ENCODE peak calls at places on chromosomes 2 and 18, in six cellular contexts. D is HCEC 1CT, E is anterior cingulate cortex, W is HFFc6, Z is iPS-NIHi11, L is NCI-H146. S is an unnamed sample.

GRCh38 chr18:36655074-36655473 is 173.7 kb downstream of the TPGS2 start:
- DNase-seq in Z (no peak), W (no peak), L (no peak), D (no peak), E (no peak), S (no peak)

GRCh38 chr2:68282814-68283812 is 30.8 kb upstream of the PPP3R1 start:
- DNase-seq in E (no peak), Z (peak; percentile 54), W (peak; percentile 25), L (peak; percentile 53), D (peak; percentile 51), S (no peak)

GRCh38 chr18:78619854-78620253 is 359.8 kb upstream of the SALL3 start:
- DNase-seq in W (no peak), Z (no peak), L (no peak), E (no peak), D (no peak), S (no peak)

GRCh38 chr2:105999590-105999989 is 194.5 kb downstream of the UXS1 start:
- DNase-seq in Z (no peak), L (no peak), D (no peak), W (no peak), E (no peak), S (no peak)

GRCh38 chr2:63425606-63426005 is 162.7 kb downstream of the WDPCP start:
- DNase-seq in E (no peak), L (no peak), D (no peak), W (no peak), Z (no peak), S (no peak)

GRCh38 chr2:110854355-110855081 is 122.1 kb downstream of the ACOXL start:
- DNase-seq in L (peak; percentile 44), E (no peak), Z (peak; percentile 46), D (no peak), W (no peak), S (no peak)

GRCh38 chr2:205766765-205767359 is 84.6 kb downstream of the NRP2 start:
- DNase-seq in W (peak; percentile 38), L (peak; percentile 46), Z (peak; percentile 63), D (peak; percentile 45), E (no peak), S (peak; percentile 79)

GRCh38 chr18:13501896-13502295 is 224.5 kb downstream of the FAM210A start:
- DNase-seq in W (no peak), L (no peak), D (no peak), Z (no peak), E (no peak), S (no peak)

GRCh38 chr2:225735844-225736243 is 336.3 kb downstream of the NYAP2 start:
- DNase-seq in Z (no peak), L (no peak), E (no peak), W (peak; percentile 86), D (peak; percentile 85), S (no peak)

GRCh38 chr2:234955971-234956509 is 4.2 kb downstream of the SH3BP4 start:
- DNase-seq in L (no peak), Z (no peak), D (no peak), E (no peak), W (no peak), S (no peak)

GRCh38 chr2:98519851-98520250 is 75.2 kb downstream of the INPP4A start:
- DNase-seq in D (no peak), L (no peak), W (no peak), Z (no peak), E (no peak), S (no peak)

GRCh38 chr18:79371536-79372210 is 24.1 kb upstream of the NFATC1 start:
- DNase-seq in Z (no peak), W (no peak), E (no peak), D (no peak), L (no peak), S (no peak)

GRCh38 chr2:20669609-20670314 is 2.8 kb downstream of the GDF7 start:
- DNase-seq in L (no peak), Z (no peak), W (no peak), E (no peak), D (no peak), S (no peak)

GRCh38 chr2:191170773-191171172 is 20.0 kb upstream of the STAT4 start:
- DNase-seq in L (no peak), W (no peak), D (peak; percentile 48), Z (no peak), E (no peak), S (no peak)

GRCh38 chr2:216545359-216545758 is 46.7 kb downstream of the RPL37A start:
- DNase-seq in D (no peak), Z (no peak), L (no peak), W (no peak), E (no peak), S (no peak)

GRCh38 chr2:168849610-168850009 is 40.6 kb downstream of the SPC25 start:
- DNase-seq in Z (peak; percentile 32), D (peak; percentile 16), E (no peak), W (no peak), L (peak; percentile 0), S (no peak)

GRCh38 chr2:27123302-27124150 is at the start of gene ABHD1:
- DNase-seq in W (no peak), D (no peak), Z (peak; percentile 84), L (peak; percentile 56), E (peak; percentile 71), S (peak; percentile 84)

GRCh38 chr2:143422681-143423080 is 293.5 kb downstream of the ARHGAP15 start:
- DNase-seq in D (no peak), E (no peak), W (no peak), L (no peak), Z (no peak), S (no peak)

GRCh38 chr18:8607776-8608682 is 1.2 kb upstream of the RAB12 start:
- DNase-seq in Z (no peak), D (peak; percentile 25), L (no peak), W (no peak), E (no peak), S (no peak)

GRCh38 chr2:99641999-99642398 is 152.2 kb upstream of the REV1 start:
- DNase-seq in Z (no peak), L (no peak), W (no peak), E (no peak), D (no peak), S (no peak)

GRCh38 chr2:105438104-105438929 is 39.5 kb upstream of the FHL2 start:
- DNase-seq in L (peak; percentile 46), Z (no peak), E (no peak), W (no peak), D (peak; percentile 26), S (no peak)

GRCh38 chr2:64860321-64860751 is 128.9 kb upstream of the SLC1A4 start:
- DNase-seq in Z (no peak), L (no peak), E (no peak), W (no peak), D (no peak), S (no peak)

GRCh38 chr2:30645081-30645744 is 162.0 kb downstream of the CAPN13 start:
- DNase-seq in E (no peak), W (no peak), L (no peak), D (no peak), Z (no peak), S (no peak)

GRCh38 chr18:32389868-32390267 is 80.8 kb downstream of the GAREM1 start:
- DNase-seq in E (no peak), W (no peak), L (no peak), Z (no peak), D (no peak), S (no peak)

GRCh38 chr2:159939946-159940345 is 122.5 kb downstream of the PLA2R1 start:
- DNase-seq in W (peak; percentile 27), Z (peak; percentile 24), D (peak; percentile 36), E (no peak), L (peak; percentile 6), S (peak; percentile 6)